ENCODE peak calls at places on chromosomes 13 and 19, in five cellular contexts. W is stimulated activated CD4-positive, alpha-beta T cell treated with anti-CD3 and anti-CD28 coated beads, Interleukin-2, amount 100 ng/mL, for 48 hours; F is stimulated activated CD8-positive, alpha-beta memory T cell treated with anti-CD3 and anti-CD28 coated beads, Interleukin-7, amount 100 ng/mL, for 1 hour; V is brain microvascular endothelial cell; O is fibroblast of lung. C is an unnamed sample.
A peak's percentile ranks its signal among the peaks of the same experiment; 100 is the strongest.

GRCh38 chr13:89940383-89940782 is 1407.1 kb upstream of the MIR17HG start:
- DNase-seq in O (no peak), W (no peak), F (no peak), V (no peak), C (no peak)

GRCh38 chr19:50203281-50204080 is at the start of gene MYH14:
- DNase-seq in W (no peak), O (peak; percentile 3), F (no peak), V (peak; percentile 4), C (peak; percentile 44)

GRCh38 chr13:98327326-98328314 is 150.6 kb upstream of the RNF113B start:
- DNase-seq in W (no peak), O (peak; percentile 88), F (no peak), V (peak; percentile 78), C (peak; percentile 81)

GRCh38 chr19:3880471-3881271 is at the start of gene ATCAY:
- DNase-seq in W (no peak), V (no peak), F (no peak), O (no peak), C (no peak)

GRCh38 chr13:113297370-113297871 is 382 bp downstream of the LAMP1 start:
- DNase-seq in W (peak; percentile 21), V (no peak), F (peak; percentile 25), O (peak; percentile 18), C (no peak)

GRCh38 chr19:17751912-17752273 is 616 bp downstream of the FCHO1 start:
- DNase-seq in F (no peak), V (no peak), O (no peak), W (no peak), C (no peak)

GRCh38 chr19:49957262-49957915 is 3.6 kb downstream of the SIGLEC11 start:
- DNase-seq in F (no peak), W (no peak), V (no peak), O (no peak), C (no peak)

GRCh38 chr19:28130066-28130511 is 1082.9 kb downstream of the UQCRFS1 start:
- DNase-seq in F (no peak), V (no peak), O (no peak), W (no peak), C (no peak)

GRCh38 chr19:3075605-3076431 is 13.5 kb upstream of the TLE5 start:
- DNase-seq in O (no peak), F (peak; percentile 64), W (peak; percentile 81), V (no peak), C (peak; percentile 46)

GRCh38 chr13:110560606-110561334 is 752 bp downstream of the RAB20 start:
- DNase-seq in O (no peak), F (no peak), V (peak; percentile 20), W (no peak), C (no peak)

GRCh38 chr13:93146584-93147292 is 79.9 kb upstream of the GPC6 start:
- DNase-seq in O (peak; percentile 96), W (no peak), F (no peak), V (peak; percentile 93), C (peak; percentile 86)

GRCh38 chr19:1935484-1936208 is 5.3 kb upstream of the CSNK1G2 start:
- DNase-seq in O (peak; percentile 45), V (no peak), F (no peak), W (no peak), C (no peak)

GRCh38 chr19:3370214-3370720 is 3.9 kb downstream of the NFIC start:
- DNase-seq in W (no peak), O (no peak), V (no peak), F (no peak), C (no peak)

GRCh38 chr19:57675881-57676280 is 5.9 kb upstream of the ZNF551 start:
- DNase-seq in O (no peak), F (no peak), W (no peak), V (no peak), C (no peak)

GRCh38 chr19:13475044-13475443 is 31.2 kb downstream of the CACNA1A start:
- DNase-seq in V (no peak), O (no peak), W (no peak), F (no peak), C (no peak)

GRCh38 chr19:35845215-35846037 is 6.9 kb downstream of the NPHS1 start:
- DNase-seq in O (no peak), F (no peak), W (no peak), V (no peak), C (no peak)

GRCh38 chr13:47216176-47216822 is 319.4 kb upstream of the HTR2A start:
- DNase-seq in V (no peak), W (no peak), O (peak; percentile 74), F (no peak), C (peak; percentile 19)

GRCh38 chr13:33634526-33635111 is 183.3 kb upstream of the RFC3 start:
- DNase-seq in F (no peak), V (peak; percentile 35), W (no peak), O (peak; percentile 30), C (peak; percentile 54)

GRCh38 chr13:92941167-92941566 is 285.4 kb upstream of the GPC6 start:
- DNase-seq in W (no peak), V (no peak), F (no peak), O (peak; percentile 78), C (no peak)

GRCh38 chr19:9673912-9674668 is 810 bp downstream of the ZNF562 start:
- DNase-seq in V (no peak), W (peak; percentile 22), O (peak; percentile 35), F (no peak), C (peak; percentile 31)

GRCh38 chr13:105925496-105925895 is 610.0 kb downstream of the EFNB2 start:
- DNase-seq in V (peak; percentile 28), F (no peak), O (peak; percentile 82), W (no peak), C (no peak)

GRCh38 chr13:47408546-47409319 is 511.9 kb upstream of the HTR2A start:
- DNase-seq in O (no peak), V (no peak), W (no peak), F (no peak), C (no peak)

GRCh38 chr19:55528030-55528801 is 8.7 kb downstream of the SBK2 start:
- DNase-seq in O (no peak), W (no peak), V (no peak), F (no peak), C (peak; percentile 5)

GRCh38 chr19:3049089-3049488 is 13.2 kb downstream of the TLE5 start:
- DNase-seq in W (no peak), F (no peak), O (no peak), V (no peak), C (no peak)

GRCh38 chr19:49327878-49328544 is 3.0 kb upstream of the SLC6A16 start:
- DNase-seq in W (peak; percentile 42), F (no peak), O (peak; percentile 10), V (peak; percentile 20), C (no peak)

GRCh38 chr13:74674701-74675100 is 540.5 kb upstream of the KLF12 start:
- DNase-seq in V (no peak), O (no peak), W (no peak), F (no peak), C (no peak)

GRCh38 chr19:5229778-5230165 is 110.8 kb downstream of the PTPRS start:
- DNase-seq in V (no peak), F (no peak), O (no peak), W (no peak), C (no peak)

GRCh38 chr13:110616103-110617101 is 1.1 kb downstream of the NAXD start:
- DNase-seq in W (no peak), V (peak; percentile 45), O (peak; percentile 63), F (no peak), C (peak; percentile 5)

GRCh38 chr13:35781044-35781443 is 304.6 kb upstream of the MAB21L1 start:
- DNase-seq in W (no peak), F (no peak), V (no peak), O (no peak), C (no peak)

GRCh38 chr19:55149078-55150003 is at the start of gene TNNT1:
- DNase-seq in W (no peak), V (no peak), F (no peak), O (no peak), C (no peak)

C was measured in kidney glomerular epithelial cell.